ENCODE peak calls at places on chromosomes 7 and 10, in eight cellular contexts. C, I, V, U, E, T, X and Q are unnamed samples. For H3K79me2, the result is how much of the 10 kb centered on the place peaks cover.

GRCh38 chr10:101932182-101932581 is 88.6 kb upstream of the KCNIP2 start:
- DNase-seq in C (no peak), I (no peak), V (no peak), U (no peak), E (no peak), T (no peak), X (no peak), Q (no peak)

GRCh38 chr7:64882341-64883112 is 20.5 kb upstream of the ZNF273 start:
- DNase-seq in C (peak), I (peak), V (peak), U (no peak), E (peak), T (no peak), X (peak), Q (no peak)

GRCh38 chr7:137547477-137547876 is 203.9 kb upstream of the PTN start:
- DNase-seq in C (no peak), I (no peak), V (peak), U (no peak), E (no peak), T (no peak), X (no peak), Q (no peak)

GRCh38 chr7:110905773-110906566 is 185.0 kb upstream of the LRRN3 start:
- DNase-seq in C (no peak), I (no peak), V (no peak), U (no peak), E (no peak), T (no peak), X (no peak), Q (no peak)

GRCh38 chr7:129166745-129167144 is 21.7 kb upstream of the SMO start:
- DNase-seq in C (no peak), I (no peak), V (no peak), U (no peak), E (no peak), T (no peak), X (no peak), Q (no peak)

GRCh38 chr10:19815478-19816419 is 483 bp upstream of the PLXDC2 start:
- DNase-seq in C (peak), I (peak), V (peak), U (peak), E (peak), T (no peak), X (peak), Q (no peak)

GRCh38 chr10:70007116-70007820 is 45.4 kb upstream of the MACROH2A2 start:
- DNase-seq in C (no peak), I (no peak), V (no peak), U (no peak), E (no peak), T (no peak), X (no peak), Q (no peak)

GRCh38 chr7:129375221-129375938 is 58.9 kb upstream of the STRIP2 start:
- DNase-seq in C (no peak), I (peak), V (no peak), U (no peak), E (no peak), T (no peak), X (peak), Q (no peak)

GRCh38 chr7:105587899-105588690 is 6.8 kb upstream of the EFCAB10 start:
- DNase-seq in C (no peak), I (no peak), V (peak), U (peak), E (no peak), T (peak), X (no peak), Q (no peak)

GRCh38 chr7:87209295-87209924 is 10.1 kb downstream of the TMEM243 start:
- DNase-seq in C (no peak), I (no peak), V (no peak), U (no peak), E (no peak), T (no peak), X (no peak), Q (no peak)

GRCh38 chr10:118908487-118909280 is 120.8 kb upstream of the NANOS1 start:
- DNase-seq in C (no peak), I (no peak), V (peak), U (no peak), E (no peak), T (no peak), X (no peak), Q (no peak)

GRCh38 chr10:114477285-114477684 is 73.0 kb upstream of the AFAP1L2 start:
- DNase-seq in C (peak), I (no peak), V (peak), U (no peak), E (no peak), T (no peak), X (no peak), Q (no peak)

GRCh38 chr7:2734084-2734601 is 46.1 kb downstream of the AMZ1 start:
- DNase-seq in C (no peak), I (no peak), V (no peak), U (no peak), E (no peak), T (no peak), X (peak), Q (no peak)

GRCh38 chr10:98534046-98534445 is 87.3 kb upstream of the HPS1 start:
- DNase-seq in C (no peak), I (no peak), V (peak), U (no peak), E (no peak), T (no peak), X (no peak), Q (peak)

GRCh38 chr10:1270906-1271305 is 214.7 kb downstream of the WDR37 start:
- DNase-seq in C (no peak), I (no peak), V (no peak), U (no peak), E (no peak), T (no peak), X (no peak), Q (no peak)

GRCh38 chr10:131888186-131888604 is 12.6 kb upstream of the PPP2R2D start:
- DNase-seq in C (no peak), I (no peak), V (peak), U (peak), E (no peak), T (no peak), X (no peak), Q (peak)

GRCh38 chr10:92891885-92892705 is 43.8 kb downstream of the EXOC6 start:
- DNase-seq in C (peak), I (peak), V (peak), U (peak), E (no peak), T (peak), X (peak), Q (peak)

GRCh38 chr10:31278279-31278941 is 40.6 kb upstream of the ZEB1 start:
- DNase-seq in C (no peak), I (no peak), V (no peak), U (no peak), E (no peak), T (peak), X (no peak), Q (no peak)

GRCh38 chr10:36281871-36282331 is 639.8 kb upstream of the FZD8 start:
- DNase-seq in C (peak), I (no peak), V (no peak), U (peak), E (no peak), T (no peak), X (no peak), Q (no peak)

GRCh38 chr7:50718876-50719275 is 63.8 kb downstream of the GRB10 start:
- DNase-seq in C (no peak), I (no peak), V (no peak), U (no peak), E (no peak), T (no peak), X (no peak), Q (peak)

GRCh38 chr10:11397566-11397965 is 213.9 kb downstream of the USP6NL start:
- DNase-seq in C (no peak), I (no peak), V (no peak), U (no peak), E (no peak), T (no peak), X (no peak), Q (no peak)

GRCh38 chr7:98877146-98877545 is 1.2 kb upstream of the TRRAP start:
- DNase-seq in C (no peak), I (no peak), V (no peak), U (no peak), E (no peak), T (no peak), X (no peak), Q (no peak)

GRCh38 chr7:144494355-144494754 is 90.9 kb upstream of the NOBOX start:
- DNase-seq in C (no peak), I (no peak), V (no peak), U (no peak), E (no peak), T (no peak), X (no peak), Q (no peak)

GRCh38 chr10:11270135-11270857 is 252.6 kb downstream of the CELF2 start:
- DNase-seq in C (peak), I (peak), V (peak), U (peak), E (peak), T (peak), X (peak), Q (peak)

GRCh38 chr10:36647540-36647939 is 477.9 kb upstream of the ANKRD30A start:
- DNase-seq in C (no peak), I (peak), V (no peak), U (no peak), E (no peak), T (no peak), X (peak), Q (no peak)

GRCh38 chr7:55524558-55525310 is 47.6 kb downstream of the VOPP1 start:
- DNase-seq in C (peak), I (no peak), V (no peak), U (no peak), E (no peak), T (no peak), X (no peak), Q (no peak)

GRCh38 chr10:28694530-28694929 is 17.2 kb downstream of the BAMBI start:
- DNase-seq in C (no peak), I (no peak), V (no peak), U (no peak), E (no peak), T (no peak), X (no peak), Q (no peak)

GRCh38 chr7:3722396-3722846 is 421.4 kb downstream of the SDK1 start:
- DNase-seq in C (peak), I (peak), V (no peak), U (peak), E (peak), T (peak), X (peak), Q (no peak)

GRCh38 chr7:888081-889024 is 12.0 kb downstream of the GET4 start:
- DNase-seq in C (no peak), I (no peak), V (no peak), U (no peak), E (no peak), T (no peak), X (no peak), Q (no peak)

GRCh38 chr7:152949198-152949597 is 189.6 kb downstream of the ACTR3B start:
- DNase-seq in C (no peak), I (no peak), V (no peak), U (no peak), E (no peak), T (no peak), X (no peak), Q (no peak)

GRCh38 chr7:2032876-2033407 is 199.8 kb downstream of the MAD1L1 start:
- DNase-seq in C (no peak), I (no peak), V (no peak), U (no peak), E (no peak), T (no peak), X (no peak), Q (no peak)

GRCh38 chr7:322111-322671 is 32.2 kb downstream of the FOXL3 start:
- DNase-seq in C (peak), I (peak), V (peak), U (peak), E (peak), T (peak), X (peak), Q (peak)

GRCh38 chr10:646118-646524 is 43.3 kb downstream of the DIP2C start:
- DNase-seq in C (no peak), I (no peak), V (no peak), U (no peak), E (no peak), T (no peak), X (no peak), Q (no peak)

GRCh38 chr7:150356265-150356897 is 12.2 kb upstream of the REPIN1 start:
- DNase-seq in C (peak), I (peak), V (peak), U (no peak), E (no peak), T (peak), X (no peak), Q (peak)

GRCh38 chr10:6333086-6333485 is 130.4 kb downstream of the PFKFB3 start:
- DNase-seq in C (no peak), I (no peak), V (no peak), U (no peak), E (no peak), T (no peak), X (no peak), Q (no peak)

DNA sequence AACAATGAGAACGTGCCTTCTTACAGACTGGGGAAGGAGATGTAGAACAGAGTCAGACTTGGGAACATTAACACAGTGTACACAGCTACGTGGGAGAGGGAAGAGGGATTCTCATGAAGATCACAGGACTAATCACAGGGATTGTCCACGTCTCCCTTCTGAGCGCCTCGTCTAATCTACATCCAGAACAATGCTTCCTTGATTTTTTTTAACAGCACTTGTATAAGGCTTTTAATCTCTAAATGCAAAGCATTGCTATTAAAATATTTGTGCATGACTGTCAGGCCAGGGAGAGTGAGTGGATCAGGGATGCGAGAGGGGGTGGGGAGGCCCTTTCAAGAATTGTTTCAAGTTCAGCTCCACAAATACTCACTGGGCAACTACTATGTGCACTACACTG is 62.7 kb downstream of the MET start:
- DNase-seq in C (no peak), I (no peak), V (no peak), U (no peak), E (no peak), T (no peak), X (no peak), Q (no peak)
- H3K79me2 ChIP-seq in C (under half), I (under half), V (half or more), U (under half), E (under half), T (under half), X (under half), Q (half or more)

GRCh38 chr10:76125900-76126299 is 694.5 kb downstream of the LRMDA start:
- DNase-seq in C (no peak), I (peak), V (no peak), U (no peak), E (no peak), T (no peak), X (no peak), Q (no peak)
- H3K4me2 ChIP-seq in C (no peak), I (no peak), V (no peak), U (no peak), E (no peak), T (no peak), X (no peak), Q (no peak)

DNA sequence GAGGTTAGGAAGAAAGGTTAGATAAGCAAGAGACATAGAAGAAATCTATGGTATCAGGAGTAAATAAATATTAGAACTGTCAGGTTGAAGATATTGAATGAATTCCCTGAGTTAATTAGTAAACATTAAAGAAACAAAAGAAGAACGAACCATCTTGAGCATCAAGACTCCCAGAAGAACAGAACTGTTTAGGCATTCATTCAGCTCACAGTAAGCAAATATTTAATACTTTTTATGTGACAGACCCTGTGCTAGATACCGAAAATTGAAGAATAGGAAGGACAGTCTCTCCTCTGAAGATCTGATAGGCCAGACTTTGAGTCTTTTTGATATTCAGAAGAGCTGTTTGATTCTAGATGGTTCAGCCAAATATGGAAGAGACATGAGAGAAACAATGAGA is 731.5 kb downstream of the XPNPEP1 start:
- DNase-seq in C (no peak), I (no peak), V (no peak), U (no peak), E (no peak), T (no peak), X (no peak), Q (no peak)
- H3K27ac ChIP-seq in C (no peak), I (no peak), V (no peak), U (no peak), E (no peak), T (no peak), X (no peak), Q (no peak)

GRCh38 chr7:21942955-21943354 is 2.7 kb downstream of the CDCA7L start:
- DNase-seq in C (no peak), I (no peak), V (peak), U (no peak), E (no peak), T (no peak), X (no peak), Q (peak)

GRCh38 chr7:21939136-21939857 is 6.4 kb downstream of the CDCA7L start:
- DNase-seq in C (no peak), I (no peak), V (peak), U (no peak), E (no peak), T (no peak), X (no peak), Q (peak)

GRCh38 chr7:21938463-21938862 is 7.2 kb downstream of the CDCA7L start:
- DNase-seq in C (no peak), I (no peak), V (no peak), U (no peak), E (no peak), T (no peak), X (no peak), Q (peak)

GRCh38 chr7:21941570-21942224 is 4.0 kb downstream of the CDCA7L start:
- DNase-seq in C (no peak), I (no peak), V (peak), U (peak), E (no peak), T (no peak), X (no peak), Q (peak)

DNA sequence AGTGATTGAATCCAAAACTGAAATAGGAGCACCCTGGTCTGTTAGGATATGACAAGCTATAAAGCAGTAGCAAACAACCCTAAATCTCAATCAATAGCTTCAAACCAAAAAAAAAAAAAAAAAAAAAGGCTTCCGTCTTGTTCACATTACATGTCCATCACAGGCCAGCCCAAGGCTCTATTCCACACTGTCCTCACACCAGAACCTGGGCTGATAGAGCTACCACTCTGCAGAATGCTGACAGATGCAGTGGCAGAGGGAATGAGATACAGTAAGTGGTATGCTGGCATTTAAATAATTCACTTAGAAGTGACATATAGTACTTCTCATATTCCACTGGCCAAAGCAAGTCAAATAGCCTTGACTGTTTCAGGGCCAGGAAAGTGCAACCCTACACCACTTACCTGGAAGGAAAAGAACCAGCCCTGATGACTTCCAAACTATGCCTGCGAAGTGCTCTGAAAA is 5.8 kb downstream of the CDCA7L start:
- DNase-seq in C (no peak), I (no peak), V (no peak), U (no peak), E (no peak), T (no peak), X (no peak), Q (no peak)
- H3K79me2 ChIP-seq in C (under half), I (half or more), V (half or more), U (under half), E (under half), T (under half), X (under half), Q (half or more)

GRCh38 chr7:28481131-28481926 is 69.0 kb downstream of the CREB5 start:
- DNase-seq in C (peak), I (peak), V (peak), U (peak), E (no peak), T (no peak), X (no peak), Q (no peak)
- H3K4me2 ChIP-seq in C (no peak), I (peak), V (peak), U (peak), E (peak), T (no peak), X (no peak), Q (no peak)

GRCh38 chr10:13527864-13528137 is 1.0 kb downstream of the BEND7 start:
- DNase-seq in C (no peak), I (no peak), V (peak), U (no peak), E (no peak), T (no peak), X (no peak), Q (no peak)
- H3K27ac ChIP-seq in C (no peak), I (no peak), V (peak), U (peak), E (no peak), T (no peak), X (no peak), Q (no peak)

GRCh38 chr10:12896251-12896650 is 105.3 kb downstream of the CCDC3 start:
- DNase-seq in C (no peak), I (no peak), V (no peak), U (no peak), E (no peak), T (no peak), X (no peak), Q (no peak)

GRCh38 chr10:12902959-12903358 is 98.6 kb downstream of the CCDC3 start:
- DNase-seq in C (no peak), I (peak), V (no peak), U (no peak), E (no peak), T (no peak), X (no peak), Q (no peak)

GRCh38 chr10:12902135-12902572 is 99.4 kb downstream of the CCDC3 start:
- DNase-seq in C (peak), I (peak), V (peak), U (peak), E (peak), T (peak), X (peak), Q (peak)

GRCh38 chr10:12897278-12897677 is 104.2 kb downstream of the CCDC3 start:
- DNase-seq in C (no peak), I (peak), V (no peak), U (no peak), E (no peak), T (no peak), X (no peak), Q (no peak)

DNA sequence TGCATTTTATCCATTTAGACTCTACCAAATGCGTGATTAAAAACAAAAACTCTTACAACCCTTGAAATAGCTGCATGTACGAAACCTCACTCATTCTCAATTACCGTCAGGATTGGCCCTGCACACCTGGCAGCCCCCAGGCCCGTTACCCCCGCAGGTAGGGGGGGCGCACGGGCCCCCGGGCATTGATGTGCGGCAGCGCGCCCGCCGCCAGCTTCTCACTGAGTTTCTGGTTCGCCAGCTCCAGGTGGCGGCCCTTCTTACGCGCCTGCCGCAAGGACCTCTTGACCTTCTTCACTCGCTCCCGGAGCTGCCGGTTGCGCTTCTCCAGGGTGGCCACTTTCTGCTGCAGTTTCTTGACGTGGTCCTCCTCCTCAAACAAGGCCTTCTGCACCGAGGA is 103.2 kb downstream of the CCDC3 start:
- DNase-seq in C (no peak), I (no peak), V (no peak), U (no peak), E (no peak), T (no peak), X (no peak), Q (no peak)
- H3K79me2 ChIP-seq in C (under half), I (under half), V (under half), U (under half), E (under half), T (under half), X (under half), Q (under half)

GRCh38 chr7:101804087-101804631 is 13.3 kb upstream of the CUX1 start:
- DNase-seq in C (no peak), I (peak), V (peak), U (no peak), E (peak), T (no peak), X (peak), Q (no peak)
- H3K4me2 ChIP-seq in C (no peak), I (peak), V (no peak), U (peak), E (peak), T (no peak), X (peak), Q (peak)

GRCh38 chr7:158902427-158902826 is 46.1 kb downstream of the DYNC2I1 start:
- DNase-seq in C (no peak), I (no peak), V (no peak), U (no peak), E (no peak), T (no peak), X (no peak), Q (no peak)
- H3K27ac ChIP-seq in C (no peak), I (no peak), V (no peak), U (no peak), E (no peak), T (no peak), X (no peak), Q (no peak)

GRCh38 chr10:68049289-68050078 is 25.6 kb downstream of the HERC4 start:
- DNase-seq in C (no peak), I (no peak), V (no peak), U (no peak), E (no peak), T (no peak), X (no peak), Q (no peak)
- H3K79me2 ChIP-seq in C (half or more), I (under half), V (half or more), U (under half), E (under half), T (under half), X (under half), Q (under half)